ENCODE peak calls at places on chromosomes 1 and 21, in eight cellular contexts. J is naive thymus-derived CD4-positive, alpha-beta T cell; Q is CD8-positive, alpha-beta memory T cell; P is lower leg skin; A is MG63; X is AG04450; W is upper lobe of right lung; F is heart left ventricle. H is an unnamed sample.

GRCh38 chr1:224434447-224435317 is at the start of gene WDR26:
- DNase-seq in W (peak), F (peak), P (peak), A (peak), J (peak), Q (peak), X (no peak), H (no peak)

GRCh38 chr1:84997667-84998600 is 1.0 kb upstream of the MCOLN2 start:
- DNase-seq in F (no peak), A (peak), J (no peak), W (no peak), Q (peak), P (no peak), X (no peak), H (no peak)

GRCh38 chr1:92567211-92567868 is 80.6 kb upstream of the GFI1 start:
- DNase-seq in Q (no peak), A (no peak), W (no peak), X (no peak), J (no peak), P (no peak), F (no peak), H (no peak)

GRCh38 chr1:206049919-206050600 is 2.9 kb upstream of the RHEX start:
- DNase-seq in W (no peak), J (no peak), P (no peak), F (no peak), A (no peak), X (no peak), Q (no peak), H (no peak)

GRCh38 chr21:32132911-32133310 is 145.9 kb downstream of the MIS18A start:
- DNase-seq in F (no peak), P (no peak), W (no peak), X (no peak), Q (no peak), J (no peak), A (no peak), H (no peak)

GRCh38 chr1:234992065-234992464 is 136.6 kb downstream of the TOMM20 start:
- DNase-seq in A (no peak), P (peak), F (no peak), W (no peak), X (no peak), Q (no peak), J (no peak), H (no peak)

GRCh38 chr1:155657463-155657862 is 31.1 kb downstream of the YY1AP1 start:
- DNase-seq in Q (no peak), F (no peak), J (no peak), W (no peak), X (no peak), P (no peak), A (no peak), H (no peak)

GRCh38 chr1:20896824-20897223 is 109.7 kb upstream of the HP1BP3 start:
- DNase-seq in X (no peak), A (no peak), F (no peak), Q (no peak), P (no peak), J (no peak), W (no peak), H (no peak)

GRCh38 chr1:211697356-211697755 is 21.9 kb upstream of the NEK2 start:
- DNase-seq in P (no peak), X (no peak), J (no peak), Q (no peak), W (no peak), A (no peak), F (no peak), H (no peak)

GRCh38 chr1:160353223-160353622 is 10.0 kb downstream of the NCSTN start:
- DNase-seq in Q (no peak), P (peak), F (no peak), J (no peak), W (no peak), A (no peak), X (no peak), H (no peak)

GRCh38 chr1:167000546-167000945 is 11.5 kb downstream of the MAEL start:
- DNase-seq in Q (no peak), X (no peak), P (no peak), W (no peak), J (no peak), A (no peak), F (no peak), H (no peak)
- H3K4me3 ChIP-seq in Q (no peak), X (no peak), P (no peak), W (no peak), J (no peak), A (no peak), F (no peak), H (no peak)

GRCh38 chr1:46394108-46394871 is at the start of gene FAAH:
- DNase-seq in F (peak), W (peak), P (peak), Q (no peak), J (peak), A (no peak), X (no peak), H (no peak)

GRCh38 chr1:46399307-46399706 is 5.2 kb downstream of the FAAH start:
- DNase-seq in X (no peak), Q (no peak), W (no peak), F (no peak), P (no peak), A (no peak), J (no peak), H (no peak)

GRCh38 chr1:46396429-46397398 is 2.6 kb downstream of the FAAH start:
- DNase-seq in W (no peak), F (no peak), Q (no peak), A (no peak), P (no peak), J (no peak), X (no peak), H (no peak)

GRCh38 chr1:46393510-46393909 is 607 bp upstream of the FAAH start:
- DNase-seq in W (no peak), Q (no peak), A (no peak), J (no peak), X (no peak), F (no peak), P (no peak), H (no peak)

GRCh38 chr1:46394872-46395465 is 852 bp downstream of the FAAH start:
- DNase-seq in A (peak), F (no peak), W (no peak), X (no peak), P (peak), J (no peak), Q (no peak), H (no peak)
- H3K4me3 ChIP-seq in A (no peak), F (peak), W (peak), X (no peak), P (no peak), J (peak), Q (no peak), H (no peak)

GRCh38 chr21:38493549-38494253 is 4.6 kb downstream of the ERG start:
- DNase-seq in A (no peak), W (no peak), J (no peak), P (no peak), X (no peak), Q (no peak), F (no peak), H (no peak)
- H3K4me3 ChIP-seq in A (no peak), W (peak), J (no peak), P (no peak), X (no peak), Q (no peak), F (no peak), H (no peak)

GRCh38 chr1:152130186-152130585 is 14.9 kb upstream of the TCHH start:
- DNase-seq in F (no peak), A (no peak), P (no peak), W (no peak), Q (no peak), X (no peak), J (no peak), H (no peak)

GRCh38 chr1:152125834-152126443 is 10.7 kb upstream of the TCHH start:
- DNase-seq in P (no peak), Q (no peak), A (no peak), W (no peak), X (no peak), F (no peak), J (no peak), H (no peak)
- H3K4me3 ChIP-seq in P (no peak), Q (no peak), A (no peak), W (no peak), X (no peak), F (no peak), J (no peak), H (no peak)

DNA sequence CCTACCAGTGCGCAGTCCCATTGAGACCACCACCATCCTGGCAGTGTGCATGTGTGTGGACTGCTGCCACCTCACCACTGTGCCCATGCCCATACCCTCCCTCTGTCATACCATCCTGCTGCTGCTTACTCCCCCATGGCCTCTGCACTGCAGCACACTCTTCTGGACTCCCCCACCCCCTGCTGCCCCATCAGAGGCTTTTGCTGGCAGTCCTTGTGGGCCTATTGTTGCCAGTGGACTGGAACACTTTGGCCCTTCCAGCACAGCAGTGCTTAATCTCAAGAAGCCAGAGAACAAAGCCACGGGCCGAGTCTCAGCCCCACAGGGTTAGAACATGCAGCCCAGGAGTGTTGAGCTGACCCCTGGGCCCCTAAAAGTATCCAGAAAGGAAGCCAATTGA is 41.9 kb upstream of the IVNS1ABP start:
- DNase-seq in X (no peak), J (no peak), Q (no peak), A (no peak), P (no peak), F (peak), W (no peak), H (no peak)
- H3K4me3 ChIP-seq in X (no peak), J (no peak), Q (no peak), A (no peak), P (no peak), F (no peak), W (no peak), H (no peak)

GRCh38 chr21:17819878-17820232 is 699 bp upstream of the C21orf91 start:
- DNase-seq in Q (no peak), W (no peak), A (no peak), J (no peak), P (no peak), F (no peak), X (peak), H (no peak)
- H3K4me3 ChIP-seq in Q (peak), W (peak), A (peak), J (peak), P (peak), F (peak), X (peak), H (peak)

GRCh38 chr1:242449211-242449610 is 75.3 kb downstream of the PLD5 start:
- DNase-seq in Q (no peak), X (no peak), J (no peak), P (no peak), W (no peak), F (no peak), A (no peak), H (no peak)
- H3K4me3 ChIP-seq in Q (no peak), X (no peak), J (no peak), P (no peak), W (no peak), F (no peak), A (no peak), H (no peak)

DNA sequence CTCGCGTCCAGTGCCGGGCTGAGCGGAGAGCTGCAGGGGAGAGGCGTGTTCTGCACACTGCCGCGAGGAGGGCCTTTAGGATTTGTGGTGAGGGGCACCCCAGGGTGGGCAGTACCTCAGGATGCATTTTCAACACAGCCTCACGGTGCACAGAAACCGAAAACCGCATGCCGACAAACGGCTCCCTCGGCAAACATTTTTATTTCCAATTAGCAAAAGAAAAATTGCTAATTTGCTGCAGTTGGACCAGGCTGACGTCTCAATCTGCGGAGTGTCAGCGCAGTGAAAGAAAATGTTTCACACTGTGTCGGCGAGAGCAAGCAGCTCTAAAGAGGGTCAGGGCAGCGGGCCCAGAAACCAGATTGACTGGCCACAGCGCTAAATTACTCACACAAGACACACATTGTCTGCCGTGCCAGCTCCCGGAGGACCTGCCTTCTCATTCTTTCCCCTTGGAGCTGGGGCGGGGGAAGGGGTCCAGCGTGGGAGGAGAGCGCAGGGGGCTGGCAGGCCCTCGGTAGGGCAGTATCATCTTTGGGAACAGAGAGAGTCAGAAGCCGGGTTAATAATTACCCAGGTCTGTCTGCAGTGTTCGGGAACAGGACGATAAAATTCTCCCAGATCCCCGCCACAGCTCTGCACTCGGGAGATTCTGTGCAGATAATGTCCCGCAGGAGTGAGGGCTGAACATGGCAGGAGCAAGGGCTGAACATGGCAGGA is 150.2 kb downstream of the PRDM16 start:
- DNase-seq in W (peak), F (peak), J (no peak), Q (no peak), A (peak), P (no peak), X (no peak), H (no peak)
- H3K4me3 ChIP-seq in W (no peak), F (no peak), J (no peak), Q (no peak), A (no peak), P (no peak), X (no peak), H (no peak)

H was measured in RWPE2.